ENCODE peak calls at places on chromosomes 7 and 10, in nine cellular contexts. E, T, F, G, X, Y, L, B and S are unnamed samples.
A peak's percentile ranks its signal among the peaks of the same experiment; 100 is the strongest.

GRCh38 chr10:15344876-15345285 is 26.2 kb downstream of the FAM171A1 start:
- DNase-seq in E (peak; percentile 76), T (no peak), F (no peak), G (no peak), X (no peak), Y (peak; percentile 48), L (no peak), B (peak; percentile 51), S (no peak)

GRCh38 chr7:129830949-129831348 is 121.8 kb downstream of the UBE2H start:
- DNase-seq in E (no peak), T (no peak), F (no peak), G (no peak), X (no peak), Y (no peak), L (no peak), B (no peak), S (no peak)

GRCh38 chr7:54729096-54729495 is 29.9 kb downstream of the SEC61G start:
- DNase-seq in E (no peak), T (no peak), F (no peak), G (no peak), X (no peak), Y (no peak), L (no peak), B (no peak), S (no peak)

GRCh38 chr7:27164381-27165088 is 802 bp downstream of the HOXA9 start:
- DNase-seq in E (no peak), T (no peak), F (no peak), G (peak; percentile 62), X (peak; percentile 65), Y (no peak), L (no peak), B (peak; percentile 21), S (no peak)

GRCh38 chr7:28582226-28582625 is 169.9 kb downstream of the CREB5 start:
- DNase-seq in E (no peak), T (no peak), F (no peak), G (no peak), X (no peak), Y (no peak), L (no peak), B (no peak), S (no peak)

GRCh38 chr7:155298834-155299538 is 1.3 kb downstream of the INSIG1 start:
- DNase-seq in E (peak; percentile 98), T (peak; percentile 97), F (peak; percentile 66), G (peak; percentile 81), X (peak; percentile 97), Y (peak; percentile 85), L (peak; percentile 98), B (peak; percentile 93), S (peak; percentile 88)

GRCh38 chr7:64755881-64756280 is 38.3 kb upstream of the ZNF138 start:
- DNase-seq in E (no peak), T (no peak), F (no peak), G (no peak), X (no peak), Y (no peak), L (no peak), B (no peak), S (no peak)

GRCh38 chr7:24665564-24666294 is 91.5 kb downstream of the GSDME start:
- DNase-seq in E (peak; percentile 59), T (peak; percentile 44), F (peak; percentile 17), G (peak; percentile 47), X (peak; percentile 70), Y (peak; percentile 21), L (peak; percentile 66), B (peak; percentile 63), S (peak; percentile 29)

GRCh38 chr7:138226001-138226476 is 149.8 kb downstream of the AKR1D1 start:
- DNase-seq in E (peak; percentile 26), T (peak; percentile 23), F (no peak), G (no peak), X (no peak), Y (no peak), L (no peak), B (no peak), S (peak; percentile 9)

GRCh38 chr10:4947635-4948596 is 15.3 kb upstream of the AKR1C1 start:
- DNase-seq in E (peak; percentile 1), T (peak; percentile 33), F (no peak), G (no peak), X (peak; percentile 84), Y (no peak), L (no peak), B (peak; percentile 85), S (peak; percentile 22)

GRCh38 chr7:41817386-41817785 is 114.5 kb upstream of the INHBA start:
- DNase-seq in E (no peak), T (no peak), F (no peak), G (no peak), X (peak; percentile 63), Y (no peak), L (no peak), B (peak; percentile 86), S (no peak)

GRCh38 chr7:24963218-24963617 is 16.8 kb downstream of the OSBPL3 start:
- DNase-seq in E (no peak), T (peak; percentile 60), F (no peak), G (no peak), X (no peak), Y (no peak), L (peak; percentile 15), B (peak; percentile 46), S (no peak)

GRCh38 chr10:31581741-31582323 is 262.8 kb downstream of the ZEB1 start:
- DNase-seq in E (no peak), T (no peak), F (no peak), G (no peak), X (no peak), Y (no peak), L (no peak), B (no peak), S (no peak)

GRCh38 chr7:65265959-65266519 is 107.6 kb upstream of the ZNF92 start:
- DNase-seq in E (no peak), T (no peak), F (no peak), G (no peak), X (no peak), Y (no peak), L (no peak), B (no peak), S (no peak)